ENCODE peak calls at places on chromosomes 3 and 15, in six cellular contexts. One of them, this sample, is unnamed. For H3K4me1, the result is how much of the 10 kb centered on the place peaks cover.

GRCh38 chr15:74207652-74208440 is 5.3 kb upstream of the STRA6 start:
- DNase-seq in H1: no peak
- DNase-seq in H9: no peak
- DNase-seq in neuronal stem cell: no peak
- DNase-seq in IMR-90: no peak
- DNase-seq in mesendoderm: no peak
- DNase-seq in this sample: no peak

GRCh38 chr15:52784799-52785671 is 5.1 kb downstream of the ONECUT1 start:
- DNase-seq in mesendoderm: peak
- DNase-seq in H1: peak
- DNase-seq in IMR-90: no peak
- DNase-seq in H9: peak
- DNase-seq in neuronal stem cell: peak
- DNase-seq in this sample: no peak

GRCh38 chr3:193240850-193241706 is at the start of gene PLAAT1:
- DNase-seq in mesendoderm: peak
- DNase-seq in H9: peak
- DNase-seq in neuronal stem cell: peak
- DNase-seq in IMR-90: peak
- DNase-seq in H1: peak
- DNase-seq in this sample: peak

GRCh38 chr15:59262316-59262715 is 55.7 kb downstream of the LDHAL6B start:
- DNase-seq in H1: no peak
- DNase-seq in IMR-90: no peak
- DNase-seq in mesendoderm: no peak
- DNase-seq in neuronal stem cell: no peak
- DNase-seq in H9: no peak
- DNase-seq in this sample: no peak

GRCh38 chr3:172622916-172623700 is 87.8 kb downstream of the NCEH1 start:
- DNase-seq in H1: no peak
- DNase-seq in IMR-90: peak
- DNase-seq in mesendoderm: no peak
- DNase-seq in H9: no peak
- DNase-seq in neuronal stem cell: no peak
- DNase-seq in this sample: peak

GRCh38 chr3:106049876-106050275 is 181.1 kb upstream of the CBLB start:
- DNase-seq in H1: no peak
- DNase-seq in IMR-90: peak
- DNase-seq in H9: no peak
- DNase-seq in mesendoderm: no peak
- DNase-seq in neuronal stem cell: no peak
- DNase-seq in this sample: no peak

GRCh38 chr15:48811325-48811938 is 563 bp upstream of the CEP152 start:
- DNase-seq in mesendoderm: no peak
- DNase-seq in IMR-90: no peak
- DNase-seq in H1: no peak
- DNase-seq in neuronal stem cell: no peak
- DNase-seq in H9: no peak
- DNase-seq in this sample: no peak

GRCh38 chr3:194379651-194380050 is 10.1 kb upstream of the LRRC15 start:
- DNase-seq in IMR-90: no peak
- DNase-seq in neuronal stem cell: no peak
- DNase-seq in mesendoderm: no peak
- DNase-seq in H1: no peak
- DNase-seq in H9: peak
- DNase-seq in this sample: no peak

GRCh38 chr15:76217029-76217866 is 94.0 kb downstream of the ETFA start:
- DNase-seq in H1: no peak
- DNase-seq in mesendoderm: no peak
- DNase-seq in H9: no peak
- DNase-seq in neuronal stem cell: no peak
- DNase-seq in IMR-90: peak
- DNase-seq in this sample: peak

GRCh38 chr3:111373861-111374260 is 168.1 kb upstream of the CD96 start:
- DNase-seq in H1: no peak
- DNase-seq in neuronal stem cell: no peak
- DNase-seq in IMR-90: peak
- DNase-seq in mesendoderm: no peak
- DNase-seq in H9: no peak
- DNase-seq in this sample: no peak

GRCh38 chr15:52737720-52738119 is 52.4 kb downstream of the ONECUT1 start:
- DNase-seq in H9: no peak
- DNase-seq in mesendoderm: no peak
- DNase-seq in IMR-90: no peak
- DNase-seq in neuronal stem cell: no peak
- DNase-seq in H1: peak
- DNase-seq in this sample: no peak

GRCh38 chr3:151639096-151639740 is 94.5 kb upstream of the AADACL2 start:
- DNase-seq in mesendoderm: no peak
- DNase-seq in H9: no peak
- DNase-seq in H1: no peak
- DNase-seq in neuronal stem cell: no peak
- DNase-seq in IMR-90: no peak
- DNase-seq in this sample: no peak

GRCh38 chr15:62782100-62782791 is 260.3 kb upstream of the TPM1 start:
- DNase-seq in IMR-90: peak
- DNase-seq in H1: peak
- DNase-seq in mesendoderm: peak
- DNase-seq in H9: peak
- DNase-seq in neuronal stem cell: peak
- DNase-seq in this sample: peak

GRCh38 chr15:99580061-99580460 is 14.3 kb downstream of the MEF2A start:
- DNase-seq in H1: no peak
- DNase-seq in IMR-90: no peak
- DNase-seq in mesendoderm: peak
- DNase-seq in neuronal stem cell: no peak
- DNase-seq in H9: no peak
- DNase-seq in this sample: no peak

GRCh38 chr3:103295974-103296570 is 861.3 kb downstream of the ZPLD1 start:
- DNase-seq in H1: no peak
- DNase-seq in mesendoderm: peak
- DNase-seq in neuronal stem cell: no peak
- DNase-seq in IMR-90: peak
- DNase-seq in H9: no peak
- DNase-seq in this sample: peak

GRCh38 chr3:79973917-79974595 is 206.3 kb upstream of the ROBO1 start:
- DNase-seq in neuronal stem cell: no peak
- DNase-seq in IMR-90: no peak
- DNase-seq in H9: no peak
- DNase-seq in H1: no peak
- DNase-seq in mesendoderm: no peak
- DNase-seq in this sample: no peak

GRCh38 chr3:185935465-185936263 is 2.1 kb downstream of the TRA2B start:
- DNase-seq in H9: no peak
- DNase-seq in mesendoderm: peak
- DNase-seq in IMR-90: peak
- DNase-seq in H1: no peak
- DNase-seq in neuronal stem cell: no peak
- DNase-seq in this sample: no peak

GRCh38 chr3:165523801-165524200 is 313.4 kb downstream of the BCHE start:
- DNase-seq in neuronal stem cell: no peak
- DNase-seq in H1: no peak
- DNase-seq in mesendoderm: peak
- DNase-seq in H9: no peak
- DNase-seq in IMR-90: peak
- DNase-seq in this sample: no peak

GRCh38 chr15:77112819-77113569 is 42.1 kb upstream of the TSPAN3 start:
- DNase-seq in H1: peak
- DNase-seq in IMR-90: no peak
- DNase-seq in mesendoderm: peak
- DNase-seq in H9: peak
- DNase-seq in neuronal stem cell: no peak
- DNase-seq in this sample: no peak

GRCh38 chr3:135633078-135633477 is 332.4 kb upstream of the PPP2R3A start:
- DNase-seq in H1: no peak
- DNase-seq in H9: no peak
- DNase-seq in mesendoderm: no peak
- DNase-seq in IMR-90: no peak
- DNase-seq in neuronal stem cell: no peak
- DNase-seq in this sample: no peak

GRCh38 chr15:91508633-91509032 is 344.9 kb upstream of the SLCO3A1 start:
- DNase-seq in H9: no peak
- DNase-seq in mesendoderm: no peak
- DNase-seq in neuronal stem cell: no peak
- DNase-seq in H1: no peak
- DNase-seq in IMR-90: peak
- DNase-seq in this sample: no peak

GRCh38 chr15:32833323-32833944 is 115.6 kb downstream of the GREM1 start:
- DNase-seq in IMR-90: peak
- DNase-seq in neuronal stem cell: no peak
- DNase-seq in mesendoderm: no peak
- DNase-seq in H9: no peak
- DNase-seq in H1: no peak
- DNase-seq in this sample: no peak

GRCh38 chr3:22980346-22980745 is 222.8 kb upstream of the UBE2E2 start:
- DNase-seq in neuronal stem cell: no peak
- DNase-seq in mesendoderm: peak
- DNase-seq in H9: no peak
- DNase-seq in H1: no peak
- DNase-seq in IMR-90: peak
- DNase-seq in this sample: peak

GRCh38 chr15:67013696-67014095 is 51.7 kb upstream of the SMAD3 start:
- DNase-seq in neuronal stem cell: peak
- DNase-seq in H1: peak
- DNase-seq in mesendoderm: peak
- DNase-seq in IMR-90: peak
- DNase-seq in H9: peak
- DNase-seq in this sample: peak

GRCh38 chr3:41503998-41504623 is 304.8 kb downstream of the CTNNB1 start:
- DNase-seq in H9: no peak
- DNase-seq in mesendoderm: no peak
- DNase-seq in IMR-90: no peak
- DNase-seq in neuronal stem cell: no peak
- DNase-seq in H1: no peak
- DNase-seq in this sample: no peak

GRCh38 chr3:43789028-43789427 is 98.3 kb downstream of the ABHD5 start:
- DNase-seq in IMR-90: no peak
- DNase-seq in neuronal stem cell: no peak
- DNase-seq in H1: no peak
- DNase-seq in H9: peak
- DNase-seq in mesendoderm: no peak
- DNase-seq in this sample: no peak

GRCh38 chr3:43791246-43791645 is 100.5 kb downstream of the ABHD5 start:
- DNase-seq in neuronal stem cell: no peak
- DNase-seq in IMR-90: no peak
- DNase-seq in H1: no peak
- DNase-seq in mesendoderm: no peak
- DNase-seq in H9: peak
- DNase-seq in this sample: no peak

GRCh38 chr3:43790476-43790875 is 99.7 kb downstream of the ABHD5 start:
- DNase-seq in IMR-90: no peak
- DNase-seq in H1: no peak
- DNase-seq in H9: no peak
- DNase-seq in neuronal stem cell: no peak
- DNase-seq in mesendoderm: no peak
- DNase-seq in this sample: no peak

GRCh38 chr3:43787330-43787729 is 96.6 kb downstream of the ABHD5 start:
- DNase-seq in H1: no peak
- DNase-seq in H9: peak
- DNase-seq in IMR-90: no peak
- DNase-seq in mesendoderm: no peak
- DNase-seq in neuronal stem cell: no peak
- DNase-seq in this sample: no peak

GRCh38 chr3:43790060-43790459 is 99.3 kb downstream of the ABHD5 start:
- DNase-seq in mesendoderm: no peak
- DNase-seq in H9: peak
- DNase-seq in IMR-90: no peak
- DNase-seq in H1: no peak
- DNase-seq in neuronal stem cell: no peak
- DNase-seq in this sample: no peak
- H2BK15ac ChIP-seq in mesendoderm: no peak
- H2BK15ac ChIP-seq in H9: no peak
- H2BK15ac ChIP-seq in IMR-90: no peak
- H2BK15ac ChIP-seq in H1: no peak
- H2BK15ac ChIP-seq in neuronal stem cell: no peak
- H2BK15ac ChIP-seq in this sample: no peak

DNA sequence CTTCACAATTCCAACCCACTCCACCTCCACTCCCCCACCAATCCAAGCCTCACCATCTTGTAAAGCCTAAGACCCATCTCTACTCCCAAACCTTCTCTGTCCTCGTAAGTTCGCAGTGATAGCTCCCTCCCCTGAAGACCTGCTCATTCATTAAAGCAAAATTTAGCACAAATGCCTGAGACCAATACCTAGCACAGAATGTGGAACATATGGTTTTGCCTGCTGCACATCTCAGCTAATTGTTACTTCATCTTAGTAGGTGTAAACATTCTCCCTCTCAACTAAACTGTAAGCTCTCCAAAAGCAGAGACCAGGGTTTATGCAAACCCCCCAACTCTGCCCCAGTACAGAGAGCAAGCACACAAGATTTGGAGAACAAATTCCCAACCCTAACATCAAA is 20.5 kb downstream of the DCLK3 start:
- DNase-seq in IMR-90: no peak
- DNase-seq in mesendoderm: no peak
- DNase-seq in neuronal stem cell: no peak
- DNase-seq in H9: no peak
- DNase-seq in H1: no peak
- DNase-seq in this sample: no peak
- H3K4me1 ChIP-seq in IMR-90: under half
- H3K4me1 ChIP-seq in mesendoderm: under half
- H3K4me1 ChIP-seq in neuronal stem cell: under half
- H3K4me1 ChIP-seq in H9: under half
- H3K4me1 ChIP-seq in H1: under half
- H3K4me1 ChIP-seq in this sample: under half

DNA sequence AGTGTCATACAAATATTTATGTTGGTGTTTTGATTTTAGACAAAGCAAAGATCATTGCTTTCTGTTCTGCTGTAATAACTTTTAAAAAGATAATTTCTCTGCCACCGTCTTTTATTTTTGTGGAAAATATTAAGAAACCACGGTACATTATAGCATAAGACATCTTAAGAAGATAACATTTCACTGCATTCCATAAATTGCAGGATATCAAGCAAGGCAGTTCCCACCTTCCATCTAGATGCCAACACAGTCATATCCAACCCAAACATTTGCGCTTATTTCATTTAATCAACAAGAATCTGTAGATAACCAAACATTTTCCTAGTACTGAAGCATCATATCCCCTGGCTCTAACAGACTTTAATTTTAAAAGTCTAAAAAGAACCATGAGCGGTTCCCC is 25.1 kb downstream of the ARHGAP31 start:
- DNase-seq in H1: no peak
- DNase-seq in H9: no peak
- DNase-seq in mesendoderm: no peak
- DNase-seq in IMR-90: no peak
- DNase-seq in neuronal stem cell: no peak
- DNase-seq in this sample: no peak
- H2BK15ac ChIP-seq in H1: no peak
- H2BK15ac ChIP-seq in H9: no peak
- H2BK15ac ChIP-seq in mesendoderm: no peak
- H2BK15ac ChIP-seq in IMR-90: no peak
- H2BK15ac ChIP-seq in neuronal stem cell: no peak
- H2BK15ac ChIP-seq in this sample: no peak

DNA sequence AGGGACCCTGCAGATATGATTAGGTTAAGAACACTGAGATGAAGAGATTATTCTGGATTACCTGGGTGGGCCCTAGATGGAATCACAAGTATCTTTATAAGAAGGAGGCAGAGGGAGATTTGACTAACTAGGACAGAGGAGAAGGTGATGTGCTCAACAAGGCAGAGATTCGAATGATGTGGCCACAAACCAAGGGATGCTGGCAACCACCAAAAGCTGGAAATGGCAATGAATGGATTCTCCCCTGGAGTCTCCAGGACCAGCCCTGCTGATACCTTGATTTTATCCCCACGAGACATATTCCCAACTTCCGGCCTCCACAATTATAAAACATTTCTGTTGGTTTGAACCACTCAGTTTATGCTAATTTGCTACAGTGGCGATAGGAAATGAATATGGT is 42.9 kb downstream of the RGMA start:
- DNase-seq in H1: no peak
- DNase-seq in IMR-90: no peak
- DNase-seq in neuronal stem cell: no peak
- DNase-seq in H9: no peak
- DNase-seq in mesendoderm: no peak
- DNase-seq in this sample: no peak
- H3K4me1 ChIP-seq in H1: under half
- H3K4me1 ChIP-seq in IMR-90: under half
- H3K4me1 ChIP-seq in neuronal stem cell: under half
- H3K4me1 ChIP-seq in H9: under half
- H3K4me1 ChIP-seq in mesendoderm: under half
- H3K4me1 ChIP-seq in this sample: under half